ENCODE peak calls at places on chromosomes 11 and 22, in ten cellular contexts. One of them, this sample, is unnamed. For H3K4me1, the result is how much of the 10 kb centered on the place peaks cover.

GRCh38 chr22:37973271-37974170 is 10.8 kb downstream of the SOX10 start:
- DNase-seq in pancreas: no peak
- DNase-seq in upper lobe of left lung: peak
- DNase-seq in cardiac muscle cell: no peak
- DNase-seq in left ventricle myocardium inferior: no peak
- DNase-seq in right atrium auricular region: no peak
- DNase-seq in uterus: no peak
- DNase-seq in upper lobe of right lung: no peak
- DNase-seq in adrenal gland: no peak
- DNase-seq in mucosa of descending colon: no peak
- DNase-seq in this sample: no peak

GRCh38 chr11:86978756-86979608 is 23.8 kb upstream of the FZD4 start:
- DNase-seq in pancreas: no peak
- DNase-seq in upper lobe of right lung: no peak
- DNase-seq in left ventricle myocardium inferior: no peak
- DNase-seq in adrenal gland: no peak
- DNase-seq in mucosa of descending colon: no peak
- DNase-seq in right atrium auricular region: no peak
- DNase-seq in upper lobe of left lung: no peak
- DNase-seq in cardiac muscle cell: peak
- DNase-seq in uterus: no peak
- DNase-seq in this sample: no peak

GRCh38 chr11:96393753-96394348 is 4.0 kb downstream of the JRKL start:
- DNase-seq in cardiac muscle cell: peak
- DNase-seq in upper lobe of right lung: no peak
- DNase-seq in uterus: no peak
- DNase-seq in adrenal gland: no peak
- DNase-seq in upper lobe of left lung: no peak
- DNase-seq in pancreas: no peak
- DNase-seq in right atrium auricular region: no peak
- DNase-seq in left ventricle myocardium inferior: no peak
- DNase-seq in mucosa of descending colon: no peak
- DNase-seq in this sample: no peak

GRCh38 chr11:9982127-9982795 is 311.8 kb downstream of the SBF2 start:
- DNase-seq in cardiac muscle cell: peak
- DNase-seq in left ventricle myocardium inferior: no peak
- DNase-seq in adrenal gland: no peak
- DNase-seq in right atrium auricular region: no peak
- DNase-seq in upper lobe of right lung: no peak
- DNase-seq in mucosa of descending colon: no peak
- DNase-seq in uterus: no peak
- DNase-seq in pancreas: no peak
- DNase-seq in upper lobe of left lung: no peak
- DNase-seq in this sample: no peak

GRCh38 chr11:105573091-105573490 is 36.8 kb upstream of the GRIA4 start:
- DNase-seq in mucosa of descending colon: no peak
- DNase-seq in right atrium auricular region: no peak
- DNase-seq in left ventricle myocardium inferior: no peak
- DNase-seq in upper lobe of right lung: no peak
- DNase-seq in cardiac muscle cell: peak
- DNase-seq in pancreas: no peak
- DNase-seq in upper lobe of left lung: no peak
- DNase-seq in adrenal gland: no peak
- DNase-seq in uterus: no peak
- DNase-seq in this sample: no peak

GRCh38 chr22:32217465-32217864 is 12.6 kb upstream of the RFPL2 start:
- DNase-seq in pancreas: no peak
- DNase-seq in uterus: no peak
- DNase-seq in upper lobe of left lung: no peak
- DNase-seq in adrenal gland: no peak
- DNase-seq in right atrium auricular region: no peak
- DNase-seq in cardiac muscle cell: no peak
- DNase-seq in left ventricle myocardium inferior: no peak
- DNase-seq in upper lobe of right lung: no peak
- DNase-seq in mucosa of descending colon: no peak
- DNase-seq in this sample: no peak

GRCh38 chr22:43535336-43535735 is 123.5 kb downstream of the MPPED1 start:
- DNase-seq in right atrium auricular region: no peak
- DNase-seq in adrenal gland: no peak
- DNase-seq in upper lobe of left lung: no peak
- DNase-seq in pancreas: no peak
- DNase-seq in cardiac muscle cell: no peak
- DNase-seq in left ventricle myocardium inferior: no peak
- DNase-seq in uterus: no peak
- DNase-seq in mucosa of descending colon: no peak
- DNase-seq in upper lobe of right lung: peak
- DNase-seq in this sample: no peak

GRCh38 chr11:106249857-106250256 is 172.4 kb downstream of the AASDHPPT start:
- DNase-seq in adrenal gland: no peak
- DNase-seq in cardiac muscle cell: peak
- DNase-seq in upper lobe of right lung: no peak
- DNase-seq in uterus: no peak
- DNase-seq in pancreas: peak
- DNase-seq in upper lobe of left lung: no peak
- DNase-seq in mucosa of descending colon: no peak
- DNase-seq in right atrium auricular region: no peak
- DNase-seq in left ventricle myocardium inferior: no peak
- DNase-seq in this sample: no peak

GRCh38 chr22:20153945-20154344 is 3.1 kb upstream of the CCDC188 start:
- DNase-seq in upper lobe of right lung: no peak
- DNase-seq in mucosa of descending colon: no peak
- DNase-seq in upper lobe of left lung: peak
- DNase-seq in uterus: no peak
- DNase-seq in left ventricle myocardium inferior: no peak
- DNase-seq in pancreas: no peak
- DNase-seq in cardiac muscle cell: no peak
- DNase-seq in adrenal gland: no peak
- DNase-seq in right atrium auricular region: no peak
- DNase-seq in this sample: no peak

GRCh38 chr22:48819232-48819631 is 1008.4 kb downstream of the BRD1 start:
- DNase-seq in adrenal gland: no peak
- DNase-seq in cardiac muscle cell: no peak
- DNase-seq in mucosa of descending colon: no peak
- DNase-seq in upper lobe of right lung: no peak
- DNase-seq in right atrium auricular region: no peak
- DNase-seq in pancreas: no peak
- DNase-seq in upper lobe of left lung: no peak
- DNase-seq in uterus: no peak
- DNase-seq in left ventricle myocardium inferior: no peak
- DNase-seq in this sample: peak

GRCh38 chr22:41575533-41575932 is 14.1 kb downstream of the PMM1 start:
- DNase-seq in left ventricle myocardium inferior: no peak
- DNase-seq in pancreas: no peak
- DNase-seq in upper lobe of left lung: peak
- DNase-seq in uterus: no peak
- DNase-seq in cardiac muscle cell: no peak
- DNase-seq in upper lobe of right lung: no peak
- DNase-seq in adrenal gland: no peak
- DNase-seq in mucosa of descending colon: no peak
- DNase-seq in right atrium auricular region: no peak
- DNase-seq in this sample: no peak

GRCh38 chr11:116830184-116830912 is 641 bp downstream of the APOC3 start:
- DNase-seq in cardiac muscle cell: no peak
- DNase-seq in right atrium auricular region: no peak
- DNase-seq in adrenal gland: no peak
- DNase-seq in upper lobe of left lung: no peak
- DNase-seq in pancreas: no peak
- DNase-seq in upper lobe of right lung: no peak
- DNase-seq in left ventricle myocardium inferior: no peak
- DNase-seq in mucosa of descending colon: no peak
- DNase-seq in uterus: no peak
- DNase-seq in this sample: no peak
- H3K4me3 ChIP-seq in cardiac muscle cell: no peak
- H3K4me3 ChIP-seq in right atrium auricular region: no peak
- H3K4me3 ChIP-seq in adrenal gland: no peak
- H3K4me3 ChIP-seq in upper lobe of left lung: no peak
- H3K4me3 ChIP-seq in pancreas: no peak
- H3K4me3 ChIP-seq in upper lobe of right lung: no peak
- H3K4me3 ChIP-seq in left ventricle myocardium inferior: no peak
- H3K4me3 ChIP-seq in mucosa of descending colon: no peak
- H3K4me3 ChIP-seq in uterus: no peak
- H3K4me3 ChIP-seq in this sample: no peak

GRCh38 chr11:65586247-65586630 is 9.4 kb downstream of the KCNK7 start:
- DNase-seq in upper lobe of right lung: no peak
- DNase-seq in cardiac muscle cell: no peak
- DNase-seq in left ventricle myocardium inferior: no peak
- DNase-seq in right atrium auricular region: no peak
- DNase-seq in uterus: no peak
- DNase-seq in adrenal gland: no peak
- DNase-seq in pancreas: no peak
- DNase-seq in mucosa of descending colon: no peak
- DNase-seq in upper lobe of left lung: no peak
- DNase-seq in this sample: no peak
- TF ChIP-seq CTCF in upper lobe of right lung: no peak
- TF ChIP-seq CTCF in cardiac muscle cell: no peak
- TF ChIP-seq CTCF in left ventricle myocardium inferior: no peak
- TF ChIP-seq CTCF in right atrium auricular region: no peak
- TF ChIP-seq CTCF in uterus: no peak
- TF ChIP-seq CTCF in adrenal gland: no peak
- TF ChIP-seq CTCF in pancreas: no peak
- TF ChIP-seq CTCF in mucosa of descending colon: no peak
- TF ChIP-seq CTCF in upper lobe of left lung: no peak
- TF ChIP-seq CTCF in this sample: no peak

GRCh38 chr11:111932605-111932938 is 4.6 kb upstream of the DIXDC1 start:
- DNase-seq in left ventricle myocardium inferior: no peak
- DNase-seq in pancreas: no peak
- DNase-seq in cardiac muscle cell: no peak
- DNase-seq in upper lobe of left lung: no peak
- DNase-seq in uterus: no peak
- DNase-seq in mucosa of descending colon: no peak
- DNase-seq in adrenal gland: no peak
- DNase-seq in right atrium auricular region: no peak
- DNase-seq in upper lobe of right lung: no peak
- DNase-seq in this sample: no peak
- H3K4me1 ChIP-seq in left ventricle myocardium inferior: under half
- H3K4me1 ChIP-seq in pancreas: under half
- H3K4me1 ChIP-seq in cardiac muscle cell: under half
- H3K4me1 ChIP-seq in upper lobe of left lung: under half
- H3K4me1 ChIP-seq in uterus: under half
- H3K4me1 ChIP-seq in mucosa of descending colon: under half
- H3K4me1 ChIP-seq in adrenal gland: under half
- H3K4me1 ChIP-seq in right atrium auricular region: under half
- H3K4me1 ChIP-seq in upper lobe of right lung: under half
- H3K4me1 ChIP-seq in this sample: under half

DNA sequence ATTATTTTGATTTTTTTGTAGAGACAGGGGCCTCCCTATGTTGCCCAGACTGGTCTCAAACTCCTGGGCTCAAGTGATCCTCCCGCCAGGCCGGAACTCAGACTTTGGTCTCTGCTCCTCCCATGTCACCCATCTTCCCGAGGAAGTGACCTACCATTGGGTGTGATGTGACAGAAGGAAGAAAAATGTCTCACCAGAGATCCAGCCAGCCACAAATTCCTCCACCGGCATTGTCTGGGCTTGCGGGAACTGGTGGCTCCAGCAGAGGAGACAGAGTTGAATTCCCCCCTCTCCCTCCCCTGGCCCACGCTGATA is 768 bp downstream of the SLC25A45 start:
- DNase-seq in left ventricle myocardium inferior: peak
- DNase-seq in uterus: no peak
- DNase-seq in upper lobe of right lung: no peak
- DNase-seq in right atrium auricular region: peak
- DNase-seq in pancreas: no peak
- DNase-seq in adrenal gland: no peak
- DNase-seq in mucosa of descending colon: no peak
- DNase-seq in cardiac muscle cell: no peak
- DNase-seq in upper lobe of left lung: no peak
- DNase-seq in this sample: peak
- H3K4me3 ChIP-seq in left ventricle myocardium inferior: peak
- H3K4me3 ChIP-seq in uterus: peak
- H3K4me3 ChIP-seq in upper lobe of right lung: peak
- H3K4me3 ChIP-seq in right atrium auricular region: peak
- H3K4me3 ChIP-seq in pancreas: peak
- H3K4me3 ChIP-seq in adrenal gland: peak
- H3K4me3 ChIP-seq in mucosa of descending colon: no peak
- H3K4me3 ChIP-seq in cardiac muscle cell: no peak
- H3K4me3 ChIP-seq in upper lobe of left lung: peak
- H3K4me3 ChIP-seq in this sample: peak

DNA sequence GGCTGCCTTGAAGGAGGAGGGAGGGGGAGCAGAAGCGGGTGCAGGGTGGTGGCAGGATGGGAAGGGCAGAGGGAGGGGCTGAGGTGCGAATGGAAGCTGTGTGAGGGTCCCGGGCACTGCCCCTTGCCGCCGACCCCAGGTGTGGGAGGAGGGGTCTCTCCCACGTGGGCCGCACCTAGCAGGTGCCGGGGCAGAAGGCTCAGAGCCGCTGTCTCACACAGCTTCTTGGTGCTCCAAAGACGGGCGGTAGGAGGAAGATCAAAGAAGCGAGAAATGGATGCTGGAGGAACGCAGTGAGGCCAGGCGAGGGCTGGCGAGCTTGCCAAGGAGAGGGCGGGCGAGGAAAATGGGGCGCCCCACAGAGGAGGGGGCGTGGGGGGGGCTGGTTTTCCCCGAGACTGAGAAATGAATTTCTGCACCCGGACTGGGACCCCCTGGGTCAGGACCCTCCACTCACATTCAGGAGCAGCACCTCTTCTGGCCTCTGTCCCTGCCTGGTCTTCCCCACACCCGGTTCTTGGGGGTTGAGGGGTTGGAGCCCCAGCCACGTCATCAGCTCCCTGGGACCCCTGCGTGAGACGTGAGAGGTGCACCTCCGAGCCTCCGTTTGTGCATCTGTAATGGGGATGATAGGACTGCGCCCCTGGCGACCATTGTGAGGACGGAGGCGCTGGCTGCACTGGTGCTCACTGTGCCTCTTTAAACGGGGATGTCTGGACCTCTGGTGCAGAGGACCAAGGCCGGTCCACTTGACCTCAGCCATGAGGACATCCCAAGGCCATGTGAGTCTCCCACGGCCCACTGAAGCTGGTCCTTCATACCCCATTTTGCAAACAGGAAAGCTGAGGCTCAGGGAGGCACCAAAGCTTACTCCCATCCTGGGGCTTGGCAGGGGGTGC is 16.8 kb downstream of the LSP1 start:
- DNase-seq in mucosa of descending colon: peak
- DNase-seq in right atrium auricular region: no peak
- DNase-seq in upper lobe of left lung: peak
- DNase-seq in pancreas: no peak
- DNase-seq in uterus: peak
- DNase-seq in left ventricle myocardium inferior: peak
- DNase-seq in adrenal gland: peak
- DNase-seq in cardiac muscle cell: no peak
- DNase-seq in upper lobe of right lung: peak
- DNase-seq in this sample: no peak
- TF ChIP-seq CTCF in mucosa of descending colon: no peak
- TF ChIP-seq CTCF in right atrium auricular region: peak
- TF ChIP-seq CTCF in upper lobe of left lung: no peak
- TF ChIP-seq CTCF in pancreas: no peak
- TF ChIP-seq CTCF in uterus: no peak
- TF ChIP-seq CTCF in left ventricle myocardium inferior: peak
- TF ChIP-seq CTCF in adrenal gland: peak
- TF ChIP-seq CTCF in cardiac muscle cell: peak
- TF ChIP-seq CTCF in upper lobe of right lung: no peak
- TF ChIP-seq CTCF in this sample: no peak

This sample was measured in ascending aorta.